ENCODE peak calls at places on chromosomes 12 and 14, in seven cellular contexts. J is PC-3, Z is Karpas-422, P is IMR-90, H is GM23248, G is HepG2, D is keratinocyte. M is an unnamed sample.

GRCh38 chr12:53844989-53845836 is 93.4 kb upstream of the HOXC13 start:
- DNase-seq in J (peak; percentile 97), Z (no peak), P (peak; percentile 3), H (peak; percentile 84), G (no peak), D (peak; percentile 96), M (peak; percentile 54)

GRCh38 chr12:62713190-62713589 is 221.8 kb downstream of the PPM1H start:
- DNase-seq in J (no peak), Z (no peak), P (no peak), H (no peak), G (no peak), D (no peak), M (no peak)

GRCh38 chr14:54343276-54344121 is 53.3 kb upstream of the CDKN3 start:
- DNase-seq in J (peak; percentile 78), Z (no peak), P (no peak), H (no peak), G (peak; percentile 34), D (no peak), M (peak; percentile 64)

GRCh38 chr14:100665518-100666032 is 61.1 kb upstream of the DLK1 start:
- DNase-seq in J (peak; percentile 87), Z (no peak), P (no peak), H (peak; percentile 75), G (no peak), D (peak; percentile 19), M (peak; percentile 49)

GRCh38 chr12:53736602-53737493 is 9.6 kb upstream of the CALCOCO1 start:
- DNase-seq in J (no peak), Z (no peak), P (no peak), H (no peak), G (no peak), D (no peak), M (no peak)

GRCh38 chr12:84043355-84043754 is 869.2 kb downstream of the SLC6A15 start:
- DNase-seq in J (no peak), Z (no peak), P (no peak), H (no peak), G (peak; percentile 46), D (no peak), M (no peak)

GRCh38 chr12:101564912-101565311 is 29.9 kb upstream of the MYBPC1 start:
- DNase-seq in J (no peak), Z (no peak), P (no peak), H (no peak), G (no peak), D (no peak), M (no peak)

GRCh38 chr14:28820677-28821076 is 54.1 kb downstream of the FOXG1 start:
- DNase-seq in J (no peak), Z (no peak), P (no peak), H (no peak), G (no peak), D (no peak), M (no peak)

GRCh38 chr14:88749139-88749538 is 43.6 kb downstream of the EML5 start:
- DNase-seq in J (peak; percentile 76), Z (no peak), P (peak; percentile 23), H (no peak), G (no peak), D (no peak), M (no peak)

GRCh38 chr14:68210729-68211299 is 391.2 kb downstream of the RAD51B start:
- DNase-seq in J (peak; percentile 78), Z (no peak), P (peak; percentile 99), H (peak; percentile 91), G (peak; percentile 39), D (peak; percentile 30), M (peak; percentile 98)

GRCh38 chr12:3313655-3314305 is 177.2 kb upstream of the PRMT8 start:
- DNase-seq in J (peak; percentile 52), Z (peak; percentile 74), P (peak; percentile 20), H (peak; percentile 59), G (peak; percentile 40), D (no peak), M (no peak)

GRCh38 chr12:45315462-45315861 is 99.6 kb downstream of the ANO6 start:
- DNase-seq in J (no peak), Z (no peak), P (no peak), H (peak; percentile 14), G (no peak), D (no peak), M (no peak)

GRCh38 chr12:1801285-1801975 is 18.9 kb upstream of the LRTM2 start:
- DNase-seq in J (no peak), Z (no peak), P (peak; percentile 29), H (no peak), G (no peak), D (no peak), M (no peak)

GRCh38 chr14:92507174-92507768 is 6.3 kb upstream of the RIN3 start:
- DNase-seq in J (peak; percentile 77), Z (peak; percentile 46), P (no peak), H (no peak), G (no peak), D (peak; percentile 23), M (no peak)

GRCh38 chr14:25400607-25401206 is 350.8 kb upstream of the STXBP6 start:
- DNase-seq in J (peak; percentile 64), Z (peak; percentile 89), P (peak; percentile 29), H (peak; percentile 63), G (peak; percentile 70), D (no peak), M (peak; percentile 50)

GRCh38 chr12:88946377-88946997 is 366.2 kb upstream of the KITLG start:
- DNase-seq in J (no peak), Z (no peak), P (peak; percentile 78), H (peak; percentile 90), G (no peak), D (peak; percentile 63), M (peak; percentile 88)

GRCh38 chr14:69613312-69614073 is 2.1 kb downstream of the SUSD6 start:
- DNase-seq in J (no peak), Z (peak; percentile 65), P (no peak), H (no peak), G (no peak), D (no peak), M (no peak)

GRCh38 chr12:115944851-115945496 is 332.5 kb downstream of the MED13L start:
- DNase-seq in J (no peak), Z (peak; percentile 32), P (no peak), H (no peak), G (no peak), D (no peak), M (no peak)

GRCh38 chr12:93122089-93122488 is 193.0 kb upstream of the EEA1 start:
- DNase-seq in J (peak; percentile 54), Z (no peak), P (peak; percentile 81), H (peak; percentile 69), G (peak; percentile 64), D (peak; percentile 91), M (peak; percentile 84)

GRCh38 chr12:30010071-30011052 is 226.6 kb upstream of the TMTC1 start:
- DNase-seq in J (peak; percentile 32), Z (no peak), P (no peak), H (no peak), G (no peak), D (no peak), M (no peak)

GRCh38 chr12:9260931-9261330 is 52.7 kb upstream of the PZP start:
- DNase-seq in J (no peak), Z (no peak), P (no peak), H (no peak), G (no peak), D (no peak), M (peak; percentile 36)

GRCh38 chr14:89330236-89331002 is 86.6 kb downstream of the FOXN3 start:
- DNase-seq in J (no peak), Z (no peak), P (peak; percentile 97), H (peak; percentile 96), G (no peak), D (no peak), M (peak; percentile 95)

GRCh38 chr14:21070610-21071224 is 613 bp downstream of the ARHGEF40 start:
- DNase-seq in J (no peak), Z (no peak), P (peak; percentile 46), H (peak; percentile 77), G (peak; percentile 69), D (no peak), M (peak; percentile 59)

GRCh38 chr12:57614178-57614947 is 3.1 kb downstream of the ARHGEF25 start:
- DNase-seq in J (no peak), Z (peak; percentile 87), P (peak; percentile 15), H (peak; percentile 45), G (no peak), D (no peak), M (no peak)

GRCh38 chr14:22131749-22132476 is 457.1 kb downstream of the DAD1 start:
- DNase-seq in J (peak; percentile 37), Z (peak; percentile 89), P (peak; percentile 3), H (no peak), G (peak; percentile 32), D (no peak), M (no peak)

DNA sequence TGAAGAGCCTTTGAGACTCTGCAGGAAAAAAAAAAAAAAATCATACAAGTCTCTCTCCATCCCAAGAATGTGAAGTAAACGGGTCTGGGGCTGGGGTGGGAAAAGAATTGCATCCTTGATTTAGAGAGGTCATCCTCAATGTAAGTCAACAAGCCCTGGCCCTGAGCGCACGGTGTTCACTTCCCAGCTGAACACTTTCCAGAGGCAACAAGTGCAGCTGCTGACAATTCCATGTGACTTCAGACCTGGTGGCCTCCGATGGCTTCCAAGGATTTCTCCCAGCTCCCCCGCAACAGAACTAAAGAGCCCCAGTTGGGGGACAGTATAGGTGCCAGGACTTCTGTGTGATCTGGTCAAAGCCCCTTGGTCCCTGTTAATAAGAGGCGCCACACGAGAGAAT is 2.4 kb downstream of the RILPL1 start:
- DNase-seq in J (no peak), Z (no peak), P (no peak), H (no peak), G (no peak), D (no peak), M (no peak)
- H3K4me3 ChIP-seq in J (no peak overlapping the region), Z (no peak overlapping the region), P (no peak overlapping the region), H (peak overlapping the region; percentile 88), G (no peak overlapping the region), D (no peak overlapping the region), M (peak overlapping the region; percentile 22)

DNA sequence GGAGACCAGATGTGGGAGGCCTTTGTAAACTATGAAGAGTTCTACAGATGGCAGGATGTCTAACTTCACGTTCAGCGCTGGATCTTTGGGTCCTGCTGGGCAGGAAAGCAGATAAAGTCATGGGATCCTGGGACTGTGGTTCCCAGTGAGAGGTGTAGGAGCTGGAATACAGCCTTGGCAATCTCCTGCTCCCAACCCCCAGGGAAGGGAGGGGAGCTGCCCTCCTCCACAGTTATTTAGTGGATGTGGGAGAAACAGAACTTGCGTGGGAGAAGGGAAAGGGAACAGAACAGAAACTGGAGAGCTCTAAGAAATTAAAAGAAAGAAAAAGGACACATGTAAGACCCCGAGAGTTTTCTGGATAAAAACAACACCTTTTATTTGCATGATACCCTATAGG is 37.0 kb downstream of the NUAK1 start:
- DNase-seq in J (no peak), Z (no peak), P (no peak), H (no peak), G (no peak), D (no peak), M (no peak)
- H4K20me1 ChIP-seq in J (no peaks in the 10 kb centered on the region), Z (no peaks in the 10 kb centered on the region), P (peaks cover under 1% of the 10 kb centered on the region), H (no peaks in the 10 kb centered on the region), G (no peaks in the 10 kb centered on the region), D (no peaks in the 10 kb centered on the region), M (no peaks in the 10 kb centered on the region)

GRCh38 chr12:121807656-121808347 is 4.0 kb downstream of the SETD1B start:
- DNase-seq in J (no peak), Z (peak; percentile 84), P (no peak), H (no peak), G (no peak), D (no peak), M (no peak)
- H3K9ac ChIP-seq in J (no peak overlapping the region), Z (no peak overlapping the region), P (no peak overlapping the region), H (no peak overlapping the region), G (no peak overlapping the region), D (no peak overlapping the region), M (no peak overlapping the region)

GRCh38 chr12:70576341-70577282 is 60.6 kb downstream of the PTPRB start:
- DNase-seq in J (peak; percentile 88), Z (peak; percentile 83), P (peak; percentile 85), H (peak; percentile 90), G (peak; percentile 64), D (peak; percentile 19), M (peak; percentile 87)

GRCh38 chr12:70571705-70572269 is 65.4 kb downstream of the PTPRB start:
- DNase-seq in J (no peak), Z (no peak), P (peak; percentile 7), H (peak; percentile 37), G (peak; percentile 50), D (no peak), M (no peak)

GRCh38 chr12:70571029-70571428 is 66.2 kb downstream of the PTPRB start:
- DNase-seq in J (no peak), Z (no peak), P (no peak), H (no peak), G (no peak), D (no peak), M (no peak)
- H3K4me3 ChIP-seq in J (no peak overlapping the region), Z (no peak overlapping the region), P (no peak overlapping the region), H (no peak overlapping the region), G (no peak overlapping the region), D (no peak overlapping the region), M (no peak overlapping the region)

M was measured in fibroblast of lung.